ENCODE peak calls at places on chromosome 11, in six cellular contexts. I is SK-N-DZ; K is RCC 7860; C is right cardiac atrium; Q is activated CD8-positive, alpha-beta T cell treated with anti-CD3 and anti-CD28 coated beads, Interleukin-2, amount 10 ng/mL, durations not matched to agents 7 days and 5 days; L is effector memory CD4-positive, alpha-beta T cell. B is an unnamed sample.

GRCh38 chr11:104320956-104321355 is 157.0 kb upstream of the PDGFD start:
- DNase-seq in L (no peak), K (no peak), Q (no peak), I (no peak), C (no peak), B (no peak)

GRCh38 chr11:130636672-130637463 is 188.4 kb downstream of the ADAMTS15 start:
- DNase-seq in I (no peak), L (no peak), Q (no peak), C (no peak), K (peak; percentile 98), B (no peak)

GRCh38 chr11:119839504-119840133 is 110.6 kb upstream of the NECTIN1 start:
- DNase-seq in K (no peak), C (no peak), Q (no peak), L (no peak), I (no peak), B (no peak)

GRCh38 chr11:117459979-117460300 is 132.3 kb downstream of the CEP164 start:
- DNase-seq in K (no peak), I (no peak), C (no peak), Q (no peak), L (no peak), B (no peak)

GRCh38 chr11:125164422-125165110 is at the start of gene PKNOX2:
- DNase-seq in Q (peak; percentile 58), K (no peak), C (peak; percentile 94), I (peak; percentile 15), L (peak; percentile 32), B (peak; percentile 65)

GRCh38 chr11:71491531-71492329 is 35.3 kb upstream of the KRTAP5-7 start:
- DNase-seq in Q (no peak), I (no peak), C (no peak), L (no peak), K (no peak), B (peak; percentile 12)

GRCh38 chr11:65388731-65389130 is 2.3 kb downstream of the FRMD8 start:
- DNase-seq in K (no peak), C (no peak), L (no peak), Q (no peak), I (no peak), B (no peak)

GRCh38 chr11:72736452-72737069 is 15.6 kb downstream of the ARAP1 start:
- DNase-seq in K (peak; percentile 46), I (no peak), Q (peak; percentile 84), L (peak; percentile 40), C (peak; percentile 81), B (no peak)

GRCh38 chr11:72349616-72350218 is 84.6 kb downstream of the CLPB start:
- DNase-seq in Q (no peak), K (no peak), I (peak; percentile 95), C (peak; percentile 70), L (no peak), B (no peak)

GRCh38 chr11:99952816-99953215 is 734.3 kb upstream of the ARHGAP42 start:
- DNase-seq in I (no peak), Q (no peak), L (no peak), K (peak; percentile 13), C (no peak), B (no peak)

GRCh38 chr11:33534575-33534974 is 166.1 kb downstream of the C11orf91 start:
- DNase-seq in C (no peak), L (no peak), K (no peak), I (no peak), Q (no peak), B (no peak)

GRCh38 chr11:15843309-15843857 is 513.0 kb downstream of the SOX6 start:
- DNase-seq in I (no peak), C (peak; percentile 62), K (no peak), Q (no peak), L (no peak), B (no peak)

GRCh38 chr11:104968365-104968855 is at the start of gene CASP4:
- DNase-seq in C (no peak), I (no peak), L (no peak), Q (no peak), K (peak; percentile 45), B (peak; percentile 53)

GRCh38 chr11:18384157-18384641 is 10.2 kb upstream of the LDHA start:
- DNase-seq in K (peak; percentile 90), Q (peak; percentile 40), I (peak; percentile 80), L (no peak), C (peak; percentile 62), B (peak; percentile 87)

GRCh38 chr11:95289378-95289777 is 58.4 kb upstream of the SESN3 start:
- DNase-seq in K (no peak), L (no peak), C (no peak), Q (no peak), I (no peak), B (no peak)

GRCh38 chr11:113504071-113504470 is 28.9 kb upstream of the DRD2 start:
- DNase-seq in Q (no peak), L (no peak), C (no peak), I (no peak), K (no peak), B (no peak)

GRCh38 chr11:69044111-69045013 is 4.4 kb upstream of the TPCN2 start:
- DNase-seq in I (peak; percentile 37), K (peak; percentile 40), C (peak; percentile 86), Q (peak; percentile 32), L (no peak), B (peak; percentile 72)

B was measured in colonic mucosa.